ENCODE peak calls at places on chromosomes 12 and 14, in nine cellular contexts. One of them, this sample, is unnamed.

GRCh38 chr12:64461634-64462414 is 9.9 kb downstream of the TBK1 start:
- DNase-seq in aorta: no peak
- DNase-seq in neural progenitor cell: no peak
- DNase-seq in astrocyte: peak
- DNase-seq in breast epithelium: no peak
- DNase-seq in brain microvascular endothelial cell: peak
- DNase-seq in cardiac muscle cell: no peak
- DNase-seq in CD8-positive, alpha-beta memory T cell: no peak
- DNase-seq in transverse colon: no peak
- DNase-seq in this sample: no peak

GRCh38 chr12:88063375-88063774 is 34.2 kb upstream of the C12orf50 start:
- DNase-seq in CD8-positive, alpha-beta memory T cell: no peak
- DNase-seq in neural progenitor cell: no peak
- DNase-seq in transverse colon: no peak
- DNase-seq in breast epithelium: no peak
- DNase-seq in brain microvascular endothelial cell: no peak
- DNase-seq in aorta: no peak
- DNase-seq in cardiac muscle cell: no peak
- DNase-seq in astrocyte: peak
- DNase-seq in this sample: no peak

GRCh38 chr12:109693653-109694224 is 19.9 kb upstream of the FAM222A start:
- DNase-seq in neural progenitor cell: no peak
- DNase-seq in breast epithelium: no peak
- DNase-seq in astrocyte: no peak
- DNase-seq in cardiac muscle cell: no peak
- DNase-seq in CD8-positive, alpha-beta memory T cell: no peak
- DNase-seq in aorta: no peak
- DNase-seq in transverse colon: no peak
- DNase-seq in brain microvascular endothelial cell: no peak
- DNase-seq in this sample: no peak

GRCh38 chr12:2429032-2429431 is 365.7 kb upstream of the FKBP4 start:
- DNase-seq in CD8-positive, alpha-beta memory T cell: no peak
- DNase-seq in cardiac muscle cell: no peak
- DNase-seq in breast epithelium: no peak
- DNase-seq in transverse colon: no peak
- DNase-seq in brain microvascular endothelial cell: no peak
- DNase-seq in aorta: no peak
- DNase-seq in astrocyte: peak
- DNase-seq in neural progenitor cell: no peak
- DNase-seq in this sample: no peak

GRCh38 chr14:92800012-92800411 is 5.9 kb downstream of the GOLGA5 start:
- DNase-seq in cardiac muscle cell: no peak
- DNase-seq in neural progenitor cell: no peak
- DNase-seq in breast epithelium: no peak
- DNase-seq in CD8-positive, alpha-beta memory T cell: no peak
- DNase-seq in aorta: no peak
- DNase-seq in astrocyte: no peak
- DNase-seq in brain microvascular endothelial cell: no peak
- DNase-seq in transverse colon: no peak
- DNase-seq in this sample: no peak

GRCh38 chr12:64700532-64700931 is 58.7 kb downstream of the GNS start:
- DNase-seq in CD8-positive, alpha-beta memory T cell: no peak
- DNase-seq in aorta: no peak
- DNase-seq in breast epithelium: no peak
- DNase-seq in astrocyte: no peak
- DNase-seq in neural progenitor cell: no peak
- DNase-seq in transverse colon: no peak
- DNase-seq in cardiac muscle cell: no peak
- DNase-seq in brain microvascular endothelial cell: no peak
- DNase-seq in this sample: no peak

GRCh38 chr14:92362781-92363235 is 39.8 kb downstream of the SLC24A4 start:
- DNase-seq in transverse colon: peak
- DNase-seq in aorta: peak
- DNase-seq in astrocyte: peak
- DNase-seq in neural progenitor cell: no peak
- DNase-seq in brain microvascular endothelial cell: peak
- DNase-seq in CD8-positive, alpha-beta memory T cell: no peak
- DNase-seq in breast epithelium: no peak
- DNase-seq in cardiac muscle cell: no peak
- DNase-seq in this sample: no peak

GRCh38 chr12:79707830-79708229 is 17.1 kb upstream of the PAWR start:
- DNase-seq in aorta: no peak
- DNase-seq in breast epithelium: no peak
- DNase-seq in CD8-positive, alpha-beta memory T cell: no peak
- DNase-seq in neural progenitor cell: no peak
- DNase-seq in astrocyte: no peak
- DNase-seq in cardiac muscle cell: no peak
- DNase-seq in transverse colon: no peak
- DNase-seq in brain microvascular endothelial cell: no peak
- DNase-seq in this sample: no peak

GRCh38 chr12:25728196-25728595 is 175.1 kb upstream of the LMNTD1 start:
- DNase-seq in astrocyte: peak
- DNase-seq in brain microvascular endothelial cell: no peak
- DNase-seq in neural progenitor cell: no peak
- DNase-seq in cardiac muscle cell: no peak
- DNase-seq in breast epithelium: no peak
- DNase-seq in CD8-positive, alpha-beta memory T cell: no peak
- DNase-seq in aorta: no peak
- DNase-seq in transverse colon: no peak
- DNase-seq in this sample: no peak

GRCh38 chr14:76917158-76917596 is 91.0 kb downstream of the LRRC74A start:
- DNase-seq in transverse colon: peak
- DNase-seq in breast epithelium: no peak
- DNase-seq in astrocyte: peak
- DNase-seq in brain microvascular endothelial cell: peak
- DNase-seq in aorta: no peak
- DNase-seq in CD8-positive, alpha-beta memory T cell: no peak
- DNase-seq in cardiac muscle cell: peak
- DNase-seq in neural progenitor cell: peak
- DNase-seq in this sample: peak

GRCh38 chr12:75838309-75838708 is 193.3 kb downstream of the PHLDA1 start:
- DNase-seq in CD8-positive, alpha-beta memory T cell: no peak
- DNase-seq in neural progenitor cell: no peak
- DNase-seq in cardiac muscle cell: no peak
- DNase-seq in breast epithelium: no peak
- DNase-seq in brain microvascular endothelial cell: no peak
- DNase-seq in astrocyte: no peak
- DNase-seq in transverse colon: no peak
- DNase-seq in aorta: no peak
- DNase-seq in this sample: no peak

GRCh38 chr12:57476162-57476992 is 3.3 kb downstream of the ARHGAP9 start:
- DNase-seq in cardiac muscle cell: no peak
- DNase-seq in breast epithelium: no peak
- DNase-seq in neural progenitor cell: no peak
- DNase-seq in CD8-positive, alpha-beta memory T cell: peak
- DNase-seq in transverse colon: peak
- DNase-seq in astrocyte: no peak
- DNase-seq in aorta: peak
- DNase-seq in brain microvascular endothelial cell: no peak
- DNase-seq in this sample: no peak

GRCh38 chr14:30005114-30005698 is 77.6 kb upstream of the PRKD1 start:
- DNase-seq in cardiac muscle cell: peak
- DNase-seq in aorta: no peak
- DNase-seq in transverse colon: no peak
- DNase-seq in breast epithelium: no peak
- DNase-seq in astrocyte: peak
- DNase-seq in CD8-positive, alpha-beta memory T cell: no peak
- DNase-seq in neural progenitor cell: peak
- DNase-seq in brain microvascular endothelial cell: peak
- DNase-seq in this sample: peak

GRCh38 chr14:105894978-105895881 is 368.8 kb downstream of the TMEM121 start:
- DNase-seq in aorta: peak
- DNase-seq in transverse colon: no peak
- DNase-seq in brain microvascular endothelial cell: no peak
- DNase-seq in neural progenitor cell: no peak
- DNase-seq in cardiac muscle cell: no peak
- DNase-seq in breast epithelium: no peak
- DNase-seq in CD8-positive, alpha-beta memory T cell: peak
- DNase-seq in astrocyte: no peak
- DNase-seq in this sample: no peak

GRCh38 chr12:105793421-105793820 is 345.3 kb downstream of the NUAK1 start:
- DNase-seq in neural progenitor cell: no peak
- DNase-seq in cardiac muscle cell: no peak
- DNase-seq in brain microvascular endothelial cell: no peak
- DNase-seq in transverse colon: no peak
- DNase-seq in aorta: no peak
- DNase-seq in CD8-positive, alpha-beta memory T cell: no peak
- DNase-seq in breast epithelium: no peak
- DNase-seq in astrocyte: no peak
- DNase-seq in this sample: no peak

GRCh38 chr12:94057262-94058151 is 90.9 kb upstream of the PLXNC1 start:
- DNase-seq in CD8-positive, alpha-beta memory T cell: no peak
- DNase-seq in transverse colon: no peak
- DNase-seq in breast epithelium: peak
- DNase-seq in aorta: no peak
- DNase-seq in neural progenitor cell: no peak
- DNase-seq in astrocyte: peak
- DNase-seq in cardiac muscle cell: no peak
- DNase-seq in brain microvascular endothelial cell: no peak
- DNase-seq in this sample: no peak

DNA sequence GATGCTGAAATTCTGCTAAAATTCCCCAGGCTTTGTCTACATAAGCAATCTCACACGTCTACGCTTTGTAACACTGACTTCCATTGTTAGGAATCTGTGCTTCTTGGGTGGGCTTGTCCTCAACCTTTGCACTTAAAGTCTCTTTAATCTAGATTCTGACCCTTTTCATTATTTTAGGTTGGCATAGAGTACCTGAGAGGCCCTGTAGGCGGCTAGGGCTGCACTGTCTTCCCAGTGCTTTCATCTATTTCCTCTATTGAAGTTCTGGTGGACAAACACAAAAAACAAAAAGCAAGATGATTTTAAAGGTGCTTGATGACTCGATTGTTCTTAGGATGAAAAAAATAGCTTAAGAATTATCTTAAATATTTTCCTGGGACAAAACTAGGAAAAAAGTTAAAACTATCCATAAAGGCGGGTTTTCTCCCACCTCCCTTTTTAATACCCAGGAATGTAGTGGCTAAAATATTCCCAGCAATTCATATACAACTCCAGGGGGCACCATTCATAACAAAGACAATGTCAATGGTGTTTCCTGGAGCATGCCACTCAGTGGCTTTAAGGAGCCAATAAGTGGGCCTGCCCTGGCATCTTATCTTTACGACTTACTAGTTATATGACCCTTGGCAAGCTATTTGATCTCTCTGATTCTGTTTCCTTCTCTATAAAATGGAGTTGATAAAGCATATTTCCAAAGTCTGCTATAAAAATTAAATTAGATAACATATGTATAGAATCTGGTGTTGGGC is 197.5 kb downstream of the STXBP6 start:
- DNase-seq in transverse colon: peak
- DNase-seq in neural progenitor cell: peak
- DNase-seq in astrocyte: no peak
- DNase-seq in brain microvascular endothelial cell: no peak
- DNase-seq in aorta: no peak
- DNase-seq in cardiac muscle cell: no peak
- DNase-seq in breast epithelium: no peak
- DNase-seq in CD8-positive, alpha-beta memory T cell: no peak
- DNase-seq in this sample: no peak
- H3K27ac ChIP-seq in transverse colon: peak
- H3K27ac ChIP-seq in neural progenitor cell: no peak
- H3K27ac ChIP-seq in astrocyte: no peak
- H3K27ac ChIP-seq in brain microvascular endothelial cell: no peak
- H3K27ac ChIP-seq in aorta: no peak
- H3K27ac ChIP-seq in cardiac muscle cell: no peak
- H3K27ac ChIP-seq in breast epithelium: no peak
- H3K27ac ChIP-seq in CD8-positive, alpha-beta memory T cell: no peak
- H3K27ac ChIP-seq in this sample: no peak

GRCh38 chr14:63852817-63853730 is at the start of gene SYNE2:
- DNase-seq in transverse colon: peak
- DNase-seq in cardiac muscle cell: peak
- DNase-seq in CD8-positive, alpha-beta memory T cell: peak
- DNase-seq in astrocyte: peak
- DNase-seq in brain microvascular endothelial cell: peak
- DNase-seq in neural progenitor cell: peak
- DNase-seq in aorta: peak
- DNase-seq in breast epithelium: peak
- DNase-seq in this sample: peak
- H3K4me3 ChIP-seq in transverse colon: peak
- H3K4me3 ChIP-seq in cardiac muscle cell: peak
- H3K4me3 ChIP-seq in CD8-positive, alpha-beta memory T cell: peak
- H3K4me3 ChIP-seq in astrocyte: peak
- H3K4me3 ChIP-seq in brain microvascular endothelial cell: peak
- H3K4me3 ChIP-seq in neural progenitor cell: peak
- H3K4me3 ChIP-seq in aorta: peak
- H3K4me3 ChIP-seq in breast epithelium: peak
- H3K4me3 ChIP-seq in this sample: peak

DNA sequence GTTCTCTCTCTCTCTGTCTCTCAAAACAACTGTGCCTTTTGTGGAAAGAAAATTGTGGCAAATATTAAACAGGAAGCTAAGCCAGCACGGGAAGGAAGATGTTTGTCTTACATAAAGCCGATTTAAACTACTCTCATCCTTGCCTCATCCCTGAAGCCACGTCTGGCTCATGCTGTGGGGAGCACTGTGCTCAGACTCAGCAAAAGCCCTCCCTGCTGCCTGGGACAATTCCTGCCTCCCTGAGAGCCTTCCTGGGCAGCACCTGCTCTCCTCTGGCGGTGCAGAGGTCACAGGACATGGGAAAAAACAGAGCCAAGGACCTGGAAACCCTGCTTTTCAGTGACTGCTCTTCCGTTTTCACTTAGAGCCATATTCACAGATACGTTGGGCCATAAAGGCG is 237.1 kb downstream of the SLC15A4 start:
- DNase-seq in aorta: no peak
- DNase-seq in breast epithelium: no peak
- DNase-seq in cardiac muscle cell: no peak
- DNase-seq in CD8-positive, alpha-beta memory T cell: no peak
- DNase-seq in transverse colon: no peak
- DNase-seq in brain microvascular endothelial cell: no peak
- DNase-seq in neural progenitor cell: peak
- DNase-seq in astrocyte: no peak
- DNase-seq in this sample: peak
- H3K27ac ChIP-seq in aorta: no peak
- H3K27ac ChIP-seq in breast epithelium: no peak
- H3K27ac ChIP-seq in cardiac muscle cell: no peak
- H3K27ac ChIP-seq in CD8-positive, alpha-beta memory T cell: no peak
- H3K27ac ChIP-seq in transverse colon: peak
- H3K27ac ChIP-seq in brain microvascular endothelial cell: no peak
- H3K27ac ChIP-seq in neural progenitor cell: no peak
- H3K27ac ChIP-seq in astrocyte: no peak
- H3K27ac ChIP-seq in this sample: peak

DNA sequence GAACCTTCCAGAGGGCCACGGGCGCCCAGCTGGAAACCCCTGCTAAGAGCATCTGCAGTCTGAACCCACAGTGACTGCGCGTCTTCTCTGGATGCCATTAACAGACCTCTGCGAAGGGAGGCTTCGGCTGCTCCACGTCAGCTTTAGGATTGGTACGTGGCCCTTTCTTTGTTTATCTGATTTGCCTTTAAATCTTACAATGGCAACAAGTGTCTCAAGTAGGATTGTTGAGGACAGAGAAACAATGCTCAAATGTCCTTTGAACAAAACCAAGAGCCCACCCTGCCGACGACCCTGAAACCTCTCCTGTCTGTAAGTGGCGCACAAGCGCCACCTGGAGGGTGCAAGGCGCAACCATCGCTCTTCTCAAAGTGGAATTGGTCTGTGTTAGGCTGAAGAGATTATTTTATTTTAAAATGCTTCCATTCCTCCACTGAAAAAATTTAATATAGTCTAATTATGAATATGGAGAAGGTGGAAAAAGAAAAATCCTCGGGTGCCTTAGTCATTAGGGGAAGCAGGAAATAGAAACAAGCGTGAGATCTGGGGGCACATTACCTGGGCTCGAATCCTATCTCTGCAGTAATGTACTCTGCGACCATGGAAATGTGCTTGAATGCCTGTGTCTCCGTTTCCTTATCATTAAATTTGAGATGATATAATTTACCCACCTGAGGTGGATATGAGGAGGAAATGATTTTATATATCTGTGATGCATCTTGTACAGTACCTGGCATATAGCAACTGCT is 82.6 kb upstream of the PTPRB start:
- DNase-seq in breast epithelium: no peak
- DNase-seq in astrocyte: peak
- DNase-seq in transverse colon: no peak
- DNase-seq in CD8-positive, alpha-beta memory T cell: no peak
- DNase-seq in aorta: no peak
- DNase-seq in neural progenitor cell: peak
- DNase-seq in cardiac muscle cell: peak
- DNase-seq in brain microvascular endothelial cell: peak
- DNase-seq in this sample: peak
- H3K4me3 ChIP-seq in breast epithelium: peak
- H3K4me3 ChIP-seq in astrocyte: peak
- H3K4me3 ChIP-seq in transverse colon: no peak
- H3K4me3 ChIP-seq in CD8-positive, alpha-beta memory T cell: no peak
- H3K4me3 ChIP-seq in aorta: no peak
- H3K4me3 ChIP-seq in neural progenitor cell: peak
- H3K4me3 ChIP-seq in cardiac muscle cell: peak
- H3K4me3 ChIP-seq in brain microvascular endothelial cell: peak
- H3K4me3 ChIP-seq in this sample: peak

This sample was measured in WERI-Rb-1.